ENCODE peak calls at places on chromosomes 3 and 15, in eight cellular contexts. E is B cell, V is glutamatergic neuron, C is H9, N is endothelial cell, P is AG09319, W is natural killer cell, L is A549. Y is an unnamed sample.

GRCh38 chr3:46334911-46335478 is 18.9 kb upstream of the CCR2 start:
- DNase-seq in W (no peak), P (no peak), L (no peak), N (no peak), V (no peak), C (no peak), E (no peak), Y (no peak)

GRCh38 chr15:100502651-100503050 is 26.1 kb downstream of the CERS3 start:
- DNase-seq in N (no peak), V (no peak), C (no peak), L (no peak), P (no peak), W (no peak), E (no peak), Y (no peak)

GRCh38 chr3:69725994-69726571 is 13.2 kb upstream of the MITF start:
- DNase-seq in C (no peak), P (no peak), W (no peak), E (no peak), L (no peak), N (no peak), V (no peak), Y (no peak)

GRCh38 chr3:58353722-58354553 is 21.2 kb downstream of the PXK start:
- DNase-seq in V (no peak), C (no peak), L (no peak), N (no peak), E (no peak), W (no peak), P (no peak), Y (no peak)

GRCh38 chr3:151152626-151153025 is 50.4 kb downstream of the GPR171 start:
- DNase-seq in E (no peak), V (no peak), P (no peak), W (no peak), L (no peak), C (no peak), N (no peak), Y (no peak)

GRCh38 chr3:13798401-13798800 is 81.5 kb downstream of the WNT7A start:
- DNase-seq in C (no peak), N (no peak), W (no peak), P (no peak), L (no peak), E (no peak), V (no peak), Y (no peak)

GRCh38 chr15:84883433-84883832 is 1.0 kb upstream of the SLC28A1 start:
- DNase-seq in V (no peak), C (no peak), P (no peak), N (no peak), L (peak), W (no peak), E (no peak), Y (no peak)

GRCh38 chr3:9666704-9667445 is 17.6 kb downstream of the MTMR14 start:
- DNase-seq in N (no peak), V (no peak), P (no peak), L (no peak), W (no peak), C (no peak), E (no peak), Y (no peak)

GRCh38 chr3:148319161-148319915 is 378.4 kb upstream of the AGTR1 start:
- DNase-seq in L (no peak), C (no peak), E (no peak), V (no peak), P (peak), W (no peak), N (no peak), Y (peak)

GRCh38 chr15:86398986-86399677 is 319.5 kb downstream of the AGBL1 start:
- DNase-seq in P (no peak), V (no peak), L (no peak), C (no peak), W (no peak), E (no peak), N (no peak), Y (no peak)

GRCh38 chr3:117105650-117106049 is 396.1 kb downstream of the TUSC7 start:
- DNase-seq in V (no peak), N (no peak), C (no peak), L (no peak), E (no peak), P (no peak), W (no peak), Y (no peak)

DNA sequence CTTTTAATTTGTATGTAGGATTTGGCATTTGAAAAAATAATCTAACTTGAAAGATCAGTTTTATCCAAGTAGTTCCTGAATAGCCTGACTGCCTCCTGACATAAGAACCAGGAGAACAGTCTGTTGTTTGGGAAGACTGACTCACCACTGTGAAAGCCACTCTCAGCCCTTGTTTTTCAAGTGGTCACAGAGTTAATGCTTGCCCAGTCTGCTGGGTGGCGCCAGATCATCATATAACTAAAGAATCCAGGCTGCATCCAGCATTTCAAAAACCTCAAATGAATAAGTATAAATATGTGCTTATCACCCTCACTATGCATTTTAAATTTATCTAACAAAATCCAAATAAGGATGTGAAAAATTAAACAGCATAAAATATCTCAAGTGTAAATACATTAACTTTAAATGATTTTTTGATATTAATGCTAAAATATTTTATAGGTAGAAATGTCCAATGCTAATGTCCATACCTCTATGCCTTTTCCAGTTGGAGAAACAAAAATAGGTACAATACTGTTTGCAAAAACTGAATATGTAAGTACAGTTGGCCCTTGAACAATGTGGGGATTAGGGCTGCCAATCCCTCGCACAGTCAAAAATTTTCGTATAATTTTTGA is 26.9 kb upstream of the ZBBX start:
- DNase-seq in N (peak), E (no peak), L (peak), W (no peak), C (peak), P (no peak), V (peak), Y (no peak)
- TF ChIP-seq CTCF in N (no peak), E (peak), L (peak), W (no peak), C (peak), P (no peak), V (no peak), Y (peak)

GRCh38 chr3:172142074-172143059 is 103.0 kb downstream of the FNDC3B start:
- DNase-seq in V (no peak), P (no peak), E (no peak), W (no peak), C (no peak), L (peak), N (no peak), Y (no peak)

GRCh38 chr3:172139528-172140276 is 100.3 kb downstream of the FNDC3B start:
- DNase-seq in E (no peak), W (no peak), P (no peak), L (no peak), V (no peak), N (no peak), C (no peak), Y (no peak)

GRCh38 chr3:172138792-172139507 is 99.6 kb downstream of the FNDC3B start:
- DNase-seq in W (no peak), E (no peak), L (peak), V (no peak), C (no peak), N (no peak), P (no peak), Y (peak)

GRCh38 chr3:172143060-172143451 is 103.7 kb downstream of the FNDC3B start:
- DNase-seq in C (no peak), E (no peak), W (no peak), N (no peak), L (no peak), P (no peak), V (no peak), Y (no peak)

GRCh38 chr3:172140499-172141391 is 101.4 kb downstream of the FNDC3B start:
- DNase-seq in C (no peak), E (no peak), P (peak), W (no peak), V (no peak), N (no peak), L (peak), Y (peak)
- TF ChIP-seq CTCF in C (no peak), E (no peak), P (no peak), W (no peak), V (no peak), N (no peak), L (no peak), Y (no peak)

DNA sequence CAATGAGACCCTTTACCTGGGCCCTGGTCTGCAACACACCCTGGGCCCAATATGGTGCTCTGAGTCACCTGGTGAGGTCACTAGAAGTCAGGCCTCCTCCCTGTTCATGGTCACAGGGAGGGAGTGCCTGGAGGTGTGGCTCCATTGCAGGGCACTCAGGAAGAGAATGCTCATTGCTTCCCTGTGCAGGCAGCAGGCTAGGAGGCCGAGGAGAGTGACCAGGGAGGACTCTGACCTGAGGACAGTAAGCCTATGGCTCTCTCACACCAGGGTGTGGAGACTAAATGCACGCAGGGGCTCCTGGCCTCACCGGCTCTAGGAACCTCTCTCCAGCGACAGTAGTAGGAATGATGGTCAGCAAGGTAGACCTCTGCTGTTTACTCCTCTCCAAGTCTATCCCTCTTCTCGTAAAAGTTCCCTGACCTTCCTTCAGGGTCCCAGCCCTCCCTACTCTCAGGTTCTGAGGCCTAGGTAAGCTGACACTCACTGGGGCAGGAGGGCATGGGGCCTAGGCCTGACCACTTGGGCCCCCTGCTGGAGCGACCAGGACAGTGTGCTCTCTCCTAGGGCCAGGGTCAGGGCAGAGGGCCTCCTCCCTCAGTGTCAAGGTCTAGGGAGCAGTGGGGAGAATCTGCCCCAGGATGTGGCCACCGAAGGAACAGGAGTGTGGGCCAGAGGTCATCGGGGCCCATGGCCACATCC is 9.6 kb upstream of the SLCO2A1 start:
- DNase-seq in E (no peak), W (no peak), C (peak), L (no peak), P (no peak), N (no peak), V (no peak), Y (no peak)
- TF ChIP-seq CTCF in E (no peak), W (no peak), C (peak), L (no peak), P (peak), N (no peak), V (no peak), Y (no peak)

GRCh38 chr15:75029378-75030022 is 6.1 kb downstream of the PPCDC start:
- DNase-seq in P (peak), V (peak), W (peak), L (peak), E (peak), C (peak), N (peak), Y (peak)
- TF ChIP-seq CTCF in P (peak), V (peak), W (peak), L (peak), E (peak), C (peak), N (peak), Y (peak)

DNA sequence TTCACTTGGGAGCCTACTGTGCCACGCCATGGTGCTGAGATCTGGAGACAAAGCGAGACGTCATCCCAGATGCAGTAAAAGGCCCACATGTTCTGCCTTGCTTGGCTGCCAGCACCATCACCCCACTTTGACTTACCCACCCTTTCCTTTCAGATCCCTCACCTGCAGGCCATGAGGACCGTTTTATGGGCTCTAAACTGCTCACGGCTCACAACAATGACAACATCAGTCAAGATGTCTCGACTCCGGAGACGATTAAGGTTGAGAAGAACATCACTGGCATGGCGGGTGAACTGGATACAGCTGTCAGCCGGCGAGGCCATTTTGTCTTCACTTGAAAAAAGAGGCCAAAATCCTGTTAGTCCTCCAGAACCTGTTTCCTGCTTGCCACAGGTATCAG is 11.9 kb downstream of the BCL6 start:
- DNase-seq in E (no peak), N (no peak), C (no peak), L (no peak), P (no peak), V (no peak), W (no peak), Y (no peak)
- TF ChIP-seq CTCF in E (no peak), N (no peak), C (no peak), L (no peak), P (no peak), V (no peak), W (no peak), Y (no peak)

DNA sequence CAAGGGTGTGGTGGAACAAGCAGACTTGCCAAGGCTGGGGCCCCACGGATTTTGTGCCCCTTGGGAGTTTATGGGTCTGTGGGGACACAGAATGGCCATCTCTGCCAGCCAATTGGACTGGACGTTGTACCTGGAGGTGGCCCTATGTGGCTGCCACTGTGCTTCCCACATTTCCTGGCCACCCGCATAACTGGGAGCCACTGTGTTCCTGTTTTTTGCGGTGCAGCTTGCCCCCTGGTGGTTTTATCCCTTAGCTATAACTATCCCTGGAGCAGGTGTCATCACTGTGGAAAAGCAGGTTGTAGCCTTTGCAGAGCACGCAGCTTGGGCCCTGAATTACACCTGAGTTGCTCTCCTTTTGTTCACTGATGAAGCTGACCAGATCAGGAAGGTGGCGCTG is 306.3 kb downstream of the ZPLD1 start:
- DNase-seq in V (no peak), C (peak), P (no peak), W (no peak), E (no peak), N (no peak), L (no peak), Y (no peak)
- TF ChIP-seq CTCF in V (no peak), C (peak), P (no peak), W (no peak), E (no peak), N (no peak), L (no peak), Y (no peak)

DNA sequence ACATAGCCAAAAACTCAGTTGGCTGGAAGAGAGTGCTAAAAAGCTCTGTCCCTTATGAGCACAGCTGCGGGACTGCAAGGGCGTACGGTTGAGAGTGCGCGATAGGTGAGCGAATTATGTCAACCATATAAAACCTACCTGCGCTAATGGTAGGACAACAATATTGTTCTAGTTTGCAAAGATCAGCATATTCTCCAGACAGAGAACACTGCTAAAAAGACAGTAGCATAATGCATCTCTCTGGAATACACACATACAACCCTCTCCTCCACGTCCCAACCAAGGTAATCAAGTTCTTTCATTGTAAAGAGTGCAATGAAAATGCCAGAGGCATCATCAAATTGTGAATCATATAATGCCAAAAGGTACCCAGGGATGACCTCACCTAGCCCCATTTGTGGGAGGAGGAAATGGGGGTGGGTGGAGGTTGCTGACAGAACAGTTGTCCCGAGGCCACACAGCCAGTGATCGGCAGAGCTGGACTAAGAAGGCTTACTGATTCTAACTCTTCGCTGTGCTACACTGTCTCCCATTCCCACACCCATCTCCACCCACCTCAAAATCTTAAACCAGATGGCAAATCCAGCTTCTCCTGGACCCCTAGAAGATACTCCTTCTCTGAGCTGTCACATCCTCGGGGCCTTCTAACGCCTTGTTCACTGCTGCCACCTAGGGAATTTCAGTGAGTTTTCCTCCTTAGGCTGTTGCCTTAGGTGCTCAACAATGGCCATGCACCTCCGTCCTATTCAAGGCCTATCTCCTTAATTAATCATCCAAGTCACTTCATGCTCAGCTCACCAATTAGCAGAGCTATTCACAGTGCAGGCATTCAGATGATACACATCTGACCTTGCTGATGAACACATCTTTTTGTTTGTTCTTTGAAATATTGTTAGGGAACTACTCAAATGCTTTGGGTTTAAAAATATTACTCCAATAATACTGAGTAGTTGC is 60.7 kb downstream of the RPL22L1 start:
- DNase-seq in V (no peak), P (peak), N (peak), C (peak), E (no peak), W (no peak), L (peak), Y (no peak)
- TF ChIP-seq CTCF in V (peak), P (peak), N (no peak), C (peak), E (no peak), W (no peak), L (peak), Y (no peak)

GRCh38 chr15:73052679-73053397 is 575 bp downstream of the NEO1 start:
- DNase-seq in V (peak), P (no peak), N (peak), W (peak), L (peak), C (peak), E (peak), Y (no peak)
- TF ChIP-seq CTCF in V (no peak), P (peak), N (no peak), W (peak), L (peak), C (peak), E (peak), Y (peak)

DNA sequence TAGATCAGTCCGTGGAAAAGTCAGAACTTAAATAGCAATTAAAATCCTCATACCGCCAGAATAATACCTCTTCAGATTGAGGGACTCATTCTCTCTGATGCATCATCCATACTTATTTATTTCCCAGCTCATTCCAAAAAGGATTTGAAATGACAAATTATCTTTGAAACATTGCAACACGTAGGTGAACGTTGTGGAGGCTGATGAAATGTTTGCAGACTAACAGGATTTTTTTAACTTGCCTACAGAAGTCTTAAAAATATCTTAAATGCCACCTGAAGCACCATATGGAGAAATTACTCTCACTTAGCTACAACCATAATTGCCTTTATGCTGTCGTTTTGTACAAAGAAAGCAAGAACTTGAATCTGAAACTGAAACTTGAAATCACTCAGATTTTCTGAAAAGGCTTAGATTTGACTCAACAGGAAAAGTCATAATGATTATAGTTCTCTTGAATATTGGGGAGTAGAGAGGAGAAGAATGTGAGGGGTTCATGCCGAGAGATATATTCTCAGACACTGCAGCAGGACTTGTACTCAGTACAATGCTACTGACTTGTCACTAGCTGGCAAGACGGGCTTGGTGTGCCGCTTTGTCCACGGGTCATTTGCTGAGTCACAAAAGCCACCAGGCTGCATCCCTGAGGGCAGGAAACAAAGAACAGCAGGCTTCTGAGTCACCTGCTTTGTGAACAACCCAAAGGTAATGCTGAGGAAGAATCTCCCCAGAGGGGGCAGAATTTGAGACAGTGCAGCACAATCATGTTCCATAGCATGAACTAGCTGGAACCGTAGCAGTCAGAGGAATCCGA is 7.1 kb upstream of the FMN1 start:
- DNase-seq in P (no peak), L (peak), E (peak), N (peak), W (peak), V (peak), C (peak), Y (peak)
- TF ChIP-seq CTCF in P (no peak), L (peak), E (no peak), N (no peak), W (no peak), V (peak), C (peak), Y (peak)

Y was measured in CD14-positive monocyte.